ENCODE peak calls at places on chromosome 12, in four cellular contexts. V is body of pancreas, C is GM06990, A is lower leg skin. H is an unnamed sample.

GRCh38 chr12:93085383-93086287 is 156.5 kb upstream of the EEA1 start:
- DNase-seq in V (no peak), C (no peak), A (no peak), H (no peak)

GRCh38 chr12:120249875-120250795 is 15.4 kb downstream of the PXN start:
- DNase-seq in V (no peak), C (no peak), A (peak; percentile 81), H (no peak)

GRCh38 chr12:100566887-100567637 is 6.4 kb upstream of the GAS2L3 start:
- DNase-seq in V (peak; percentile 50), C (peak; percentile 14), A (peak; percentile 41), H (no peak)

GRCh38 chr12:7542046-7542445 is 38.5 kb upstream of the CD163 start:
- DNase-seq in V (no peak), C (no peak), A (no peak), H (no peak)

GRCh38 chr12:128820723-128821432 is 2.9 kb downstream of the SLC15A4 start:
- DNase-seq in V (peak; percentile 70), C (no peak), A (peak; percentile 38), H (no peak)

GRCh38 chr12:98483621-98484455 is 31.6 kb upstream of the TMPO start:
- DNase-seq in V (peak; percentile 95), C (no peak), A (no peak), H (no peak)

GRCh38 chr12:100859063-100859627 is 64.6 kb downstream of the ANO4 start:
- DNase-seq in V (no peak), C (no peak), A (no peak), H (no peak)

GRCh38 chr12:68530965-68531364 is 79.7 kb upstream of the RAP1B start:
- DNase-seq in V (peak; percentile 24), C (no peak), A (no peak), H (no peak)

GRCh38 chr12:100279612-100280244 is 12.8 kb downstream of the SCYL2 start:
- DNase-seq in V (no peak), C (no peak), A (no peak), H (no peak)

GRCh38 chr12:50723870-50724269 is 40.0 kb upstream of the ATF1 start:
- DNase-seq in V (no peak), C (no peak), A (no peak), H (no peak)

GRCh38 chr12:105977256-105978051 is 161.3 kb downstream of the NUAK1 start:
- DNase-seq in V (peak; percentile 6), C (no peak), A (no peak), H (no peak)

GRCh38 chr12:96064266-96064665 is 28.9 kb upstream of the LTA4H start:
- DNase-seq in V (no peak), C (no peak), A (no peak), H (no peak)

GRCh38 chr12:54689984-54690383 is 41.8 kb upstream of the DCD start:
- DNase-seq in V (no peak), C (no peak), A (no peak), H (no peak)

GRCh38 chr12:120874547-120875245 is 29.5 kb downstream of the SPPL3 start:
- DNase-seq in V (no peak), C (no peak), A (no peak), H (no peak)

GRCh38 chr12:89782807-89783206 is 74.2 kb upstream of the ATP2B1 start:
- DNase-seq in V (no peak), C (no peak), A (no peak), H (no peak)

GRCh38 chr12:90958995-90959394 is 4.0 kb upstream of the CCER1 start:
- DNase-seq in V (no peak), C (no peak), A (no peak), H (no peak)

GRCh38 chr12:113420996-113421595 is 1.1 kb upstream of the SDSL start:
- DNase-seq in V (no peak), C (no peak), A (no peak), H (no peak)

GRCh38 chr12:28537474-28537873 is 347.2 kb downstream of the CCDC91 start:
- DNase-seq in V (no peak), C (no peak), A (no peak), H (no peak)

GRCh38 chr12:85949253-85949652 is 75.2 kb downstream of the NTS start:
- DNase-seq in V (no peak), C (no peak), A (no peak), H (no peak)

GRCh38 chr12:22672951-22673350 is 48.0 kb downstream of the ETNK1 start:
- DNase-seq in V (no peak), C (no peak), A (no peak), H (no peak)

GRCh38 chr12:98951401-98951800 is 306.3 kb downstream of the APAF1 start:
- DNase-seq in V (no peak), C (no peak), A (no peak), H (no peak)

GRCh38 chr12:31089072-31089471 is 15.4 kb downstream of the DDX11 start:
- DNase-seq in V (no peak), C (no peak), A (no peak), H (no peak)

GRCh38 chr12:132429122-132429931 is 60.6 kb upstream of the FBRSL1 start:
- DNase-seq in V (peak; percentile 97), C (no peak), A (no peak), H (no peak)

GRCh38 chr12:24742378-24742777 is 206.5 kb downstream of the BCAT1 start:
- DNase-seq in V (peak; percentile 52), C (peak; percentile 37), A (peak; percentile 45), H (no peak)

GRCh38 chr12:99769581-99769980 is 122.0 kb downstream of the GARIN6 start:
- DNase-seq in V (no peak), C (no peak), A (no peak), H (no peak)

GRCh38 chr12:51972849-51973273 is 21.4 kb downstream of the ACVR1B start:
- DNase-seq in V (peak; percentile 62), C (no peak), A (peak; percentile 66), H (no peak)

GRCh38 chr12:2393016-2393415 is 340.2 kb downstream of the CACNA1C start:
- DNase-seq in V (no peak), C (no peak), A (no peak), H (no peak)

GRCh38 chr12:32377344-32378000 is 21.9 kb upstream of the FGD4 start:
- DNase-seq in V (no peak), C (no peak), A (no peak), H (no peak)

GRCh38 chr12:121849211-121849610 is 9.4 kb downstream of the HPD start:
- DNase-seq in V (no peak), C (no peak), A (no peak), H (no peak)

GRCh38 chr12:15212877-15213276 is 8.3 kb downstream of the RERG start:
- DNase-seq in V (no peak), C (no peak), A (no peak), H (no peak)

DNA sequence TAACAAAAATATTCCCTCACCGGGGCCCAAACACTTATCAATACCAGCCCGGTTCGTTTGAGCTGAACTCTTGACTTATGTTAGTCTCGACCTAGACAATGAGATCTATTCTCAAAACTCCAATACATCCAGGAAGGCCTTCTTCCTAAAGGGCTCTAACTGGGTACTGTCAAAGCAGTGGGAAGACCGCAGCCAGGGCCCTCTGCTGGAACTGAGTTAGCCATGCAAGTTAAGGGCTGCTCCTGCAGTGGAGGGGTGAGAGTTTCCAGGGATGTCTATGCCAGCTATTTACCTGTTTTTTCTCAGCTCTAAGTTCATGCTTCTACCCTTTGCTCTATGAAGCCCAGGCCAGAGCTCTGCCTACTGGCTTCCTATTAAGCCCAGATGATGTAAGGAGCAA is 348.8 kb downstream of the GXYLT1 start:
- DNase-seq in V (no peak), C (no peak), A (no peak), H (no peak)
- TF ChIP-seq CTCF in V (no peak), C (no peak), A (no peak), H (no peak)

DNA sequence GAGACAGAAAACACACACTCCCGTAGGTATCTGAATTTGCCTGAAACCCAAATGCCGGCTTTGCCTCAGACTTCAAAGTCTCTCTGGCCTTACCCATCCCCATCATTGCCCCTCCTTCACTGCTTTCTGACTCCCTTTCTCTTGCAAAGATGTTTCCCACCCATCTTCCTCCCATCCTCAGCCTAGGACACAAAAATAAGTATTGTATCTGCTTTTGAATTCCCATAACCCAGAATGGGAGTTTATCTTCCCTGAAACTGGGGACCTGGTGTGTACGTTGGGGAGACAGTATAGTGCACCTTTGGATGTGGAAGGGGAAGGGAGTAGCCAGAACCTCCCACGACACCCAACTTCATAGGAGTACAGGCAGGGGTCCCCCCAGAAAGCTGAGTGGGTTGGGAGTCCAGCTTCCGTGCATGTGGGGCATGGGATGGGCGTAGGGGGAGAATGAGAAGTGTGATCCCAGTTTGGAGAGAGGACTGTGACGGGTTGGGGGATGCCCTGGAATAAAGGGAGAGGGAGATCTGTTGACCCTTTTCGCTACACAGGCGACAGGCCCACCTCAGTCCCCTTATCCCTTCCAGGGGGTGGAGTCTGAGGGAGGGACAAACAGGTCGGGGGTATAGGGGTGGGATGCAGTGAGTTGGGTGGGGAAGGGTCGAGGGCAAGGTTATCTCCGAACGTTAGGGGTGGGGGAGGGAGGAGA is 488 bp upstream of the KIF5A start:
- DNase-seq in V (no peak), C (no peak), A (no peak), H (no peak)
- H3K4me3 ChIP-seq in V (no peak overlapping the region), C (peak overlapping the region; percentile 55), A (no peak overlapping the region), H (peak overlapping the region; percentile 40)

GRCh38 chr12:12503384-12504078 is 59.1 kb downstream of the DUSP16 start:
- DNase-seq in V (no peak), C (peak; percentile 22), A (no peak), H (no peak)
- TF ChIP-seq CTCF in V (no peak), C (peak; percentile 22), A (no peak), H (no peak)

GRCh38 chr12:53005215-53005985 is 856 bp upstream of the EIF4B start:
- DNase-seq in V (peak; percentile 6), C (no peak), A (peak; percentile 29), H (no peak)

GRCh38 chr12:53006810-53007742 is 820 bp downstream of the EIF4B start:
- DNase-seq in V (peak; percentile 81), C (peak; percentile 88), A (peak; percentile 74), H (peak; percentile 79)

GRCh38 chr12:53005986-53006809 is at the start of gene EIF4B:
- DNase-seq in V (peak; percentile 100), C (peak; percentile 100), A (peak; percentile 99), H (peak; percentile 100)

GRCh38 chr12:53004582-53004981 is 1.7 kb upstream of the EIF4B start:
- DNase-seq in V (no peak), C (no peak), A (no peak), H (no peak)

DNA sequence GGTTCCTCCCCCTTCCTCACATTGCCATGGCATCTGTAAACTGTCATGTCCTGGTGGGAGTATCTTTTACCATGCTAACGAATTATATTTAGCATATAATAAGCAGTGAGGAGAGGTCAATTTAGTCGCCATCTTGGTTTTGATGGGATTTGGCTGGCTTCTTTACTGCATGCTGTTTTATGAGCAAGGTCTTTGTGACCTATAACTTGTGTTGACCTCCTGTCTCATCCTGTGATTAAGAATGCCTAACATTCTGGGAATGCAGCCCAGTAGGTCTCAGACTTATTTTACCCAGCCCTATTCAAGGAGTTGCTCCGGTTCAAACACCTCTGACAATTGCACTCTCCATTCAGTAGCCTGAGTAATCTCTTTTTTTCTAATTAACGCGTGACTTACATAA is 2.1 kb upstream of the EIF4B start:
- DNase-seq in V (no peak), C (no peak), A (no peak), H (no peak)
- H3K4me3 ChIP-seq in V (no peak overlapping the region), C (no peak overlapping the region), A (no peak overlapping the region), H (no peak overlapping the region)

GRCh38 chr12:39671898-39672875 is 52.6 kb upstream of the ABCD2 start:
- DNase-seq in V (no peak), C (no peak), A (no peak), H (no peak)
- TF ChIP-seq CTCF in V (no peak), C (no peak), A (no peak), H (no peak)

GRCh38 chr12:56787498-56787897 is 24.4 kb downstream of the HSD17B6 start:
- DNase-seq in V (no peak), C (no peak), A (no peak), H (no peak)

GRCh38 chr12:56792678-56793077 is 29.6 kb downstream of the HSD17B6 start:
- DNase-seq in V (no peak), C (no peak), A (no peak), H (no peak)
- H3K4me3 ChIP-seq in V (no peak overlapping the region), C (no peak overlapping the region), A (no peak overlapping the region), H (no peak overlapping the region)